ENCODE peak calls at places on chromosomes 13 and 19, in four cellular contexts. One of them, this sample, is unnamed. For H3K9me3, the result is how much of the 10 kb centered on the place peaks cover.

GRCh38 chr13:24459234-24459633 is 53.3 kb downstream of the PARP4 start:
- DNase-seq in cardiac muscle cell: no peak
- DNase-seq in heart left ventricle: no peak
- DNase-seq in Peyer's patch: no peak
- DNase-seq in this sample: no peak

GRCh38 chr13:23347601-23348000 is 85.9 kb downstream of the SACS start:
- DNase-seq in cardiac muscle cell: no peak
- DNase-seq in heart left ventricle: no peak
- DNase-seq in Peyer's patch: no peak
- DNase-seq in this sample: no peak

GRCh38 chr13:20191902-20192469 is 752 bp downstream of the GJB2 start:
- DNase-seq in cardiac muscle cell: no peak
- DNase-seq in heart left ventricle: no peak
- DNase-seq in Peyer's patch: peak
- DNase-seq in this sample: peak

GRCh38 chr19:53172892-53173291 is 14.0 kb upstream of the ZNF347 start:
- DNase-seq in cardiac muscle cell: no peak
- DNase-seq in heart left ventricle: no peak
- DNase-seq in Peyer's patch: no peak
- DNase-seq in this sample: no peak

GRCh38 chr19:11166281-11167142 is 10.9 kb upstream of the SPC24 start:
- DNase-seq in cardiac muscle cell: no peak
- DNase-seq in heart left ventricle: peak
- DNase-seq in Peyer's patch: no peak
- DNase-seq in this sample: peak

GRCh38 chr13:113207890-113208423 is 512 bp downstream of the PCID2 start:
- DNase-seq in cardiac muscle cell: peak
- DNase-seq in heart left ventricle: no peak
- DNase-seq in Peyer's patch: no peak
- DNase-seq in this sample: peak

GRCh38 chr13:28046981-28047380 is 53.4 kb downstream of the FLT3 start:
- DNase-seq in cardiac muscle cell: no peak
- DNase-seq in heart left ventricle: no peak
- DNase-seq in Peyer's patch: no peak
- DNase-seq in this sample: no peak

GRCh38 chr19:34217952-34218817 is 36.2 kb upstream of the GARRE1 start:
- DNase-seq in cardiac muscle cell: no peak
- DNase-seq in heart left ventricle: no peak
- DNase-seq in Peyer's patch: peak
- DNase-seq in this sample: no peak

GRCh38 chr13:77907653-77908341 is 10.8 kb downstream of the EDNRB start:
- DNase-seq in cardiac muscle cell: no peak
- DNase-seq in heart left ventricle: no peak
- DNase-seq in Peyer's patch: no peak
- DNase-seq in this sample: no peak

GRCh38 chr19:4916292-4917082 is 7.2 kb downstream of the UHRF1 start:
- DNase-seq in cardiac muscle cell: no peak
- DNase-seq in heart left ventricle: no peak
- DNase-seq in Peyer's patch: peak
- DNase-seq in this sample: peak

GRCh38 chr19:44850641-44851109 is 4.6 kb downstream of the NECTIN2 start:
- DNase-seq in cardiac muscle cell: no peak
- DNase-seq in heart left ventricle: peak
- DNase-seq in Peyer's patch: no peak
- DNase-seq in this sample: no peak

GRCh38 chr13:54536112-54536511 is 1507.5 kb downstream of the OLFM4 start:
- DNase-seq in cardiac muscle cell: peak
- DNase-seq in heart left ventricle: no peak
- DNase-seq in Peyer's patch: no peak
- DNase-seq in this sample: no peak

GRCh38 chr19:19074172-19074905 is 10.5 kb downstream of the SLC25A42 start:
- DNase-seq in cardiac muscle cell: no peak
- DNase-seq in heart left ventricle: no peak
- DNase-seq in Peyer's patch: no peak
- DNase-seq in this sample: no peak

GRCh38 chr13:50892162-50892944 is 17.2 kb upstream of the RNASEH2B start:
- DNase-seq in cardiac muscle cell: no peak
- DNase-seq in heart left ventricle: no peak
- DNase-seq in Peyer's patch: peak
- DNase-seq in this sample: peak

GRCh38 chr13:67554296-67554695 is 324.2 kb upstream of the PCDH9 start:
- DNase-seq in cardiac muscle cell: no peak
- DNase-seq in heart left ventricle: no peak
- DNase-seq in Peyer's patch: no peak
- DNase-seq in this sample: no peak

GRCh38 chr13:101773062-101773461 is 320.6 kb downstream of the ITGBL1 start:
- DNase-seq in cardiac muscle cell: no peak
- DNase-seq in heart left ventricle: no peak
- DNase-seq in Peyer's patch: no peak
- DNase-seq in this sample: no peak

GRCh38 chr13:113029487-113030258 is 60.7 kb downstream of the MCF2L start:
- DNase-seq in cardiac muscle cell: peak
- DNase-seq in heart left ventricle: no peak
- DNase-seq in Peyer's patch: peak
- DNase-seq in this sample: peak

GRCh38 chr19:5131866-5132561 is 163.1 kb downstream of the KDM4B start:
- DNase-seq in cardiac muscle cell: no peak
- DNase-seq in heart left ventricle: no peak
- DNase-seq in Peyer's patch: peak
- DNase-seq in this sample: no peak

GRCh38 chr13:19252381-19252780 is 70.8 kb upstream of the TUBA3C start:
- DNase-seq in cardiac muscle cell: no peak
- DNase-seq in heart left ventricle: no peak
- DNase-seq in Peyer's patch: no peak
- DNase-seq in this sample: no peak

GRCh38 chr19:29851769-29852521 is 40.2 kb downstream of the CCNE1 start:
- DNase-seq in cardiac muscle cell: no peak
- DNase-seq in heart left ventricle: no peak
- DNase-seq in Peyer's patch: no peak
- DNase-seq in this sample: no peak

GRCh38 chr13:60620611-60621395 is 223.8 kb downstream of the TDRD3 start:
- DNase-seq in cardiac muscle cell: no peak
- DNase-seq in heart left ventricle: no peak
- DNase-seq in Peyer's patch: no peak
- DNase-seq in this sample: no peak

GRCh38 chr19:347946-348861 is 3.6 kb upstream of the MIER2 start:
- DNase-seq in cardiac muscle cell: no peak
- DNase-seq in heart left ventricle: no peak
- DNase-seq in Peyer's patch: no peak
- DNase-seq in this sample: no peak

GRCh38 chr13:98909016-98909415 is 68.8 kb downstream of the DOCK9 start:
- DNase-seq in cardiac muscle cell: no peak
- DNase-seq in heart left ventricle: no peak
- DNase-seq in Peyer's patch: no peak
- DNase-seq in this sample: no peak

GRCh38 chr13:65530688-65531087 is 1699.4 kb downstream of the PCDH9 start:
- DNase-seq in cardiac muscle cell: no peak
- DNase-seq in heart left ventricle: no peak
- DNase-seq in Peyer's patch: no peak
- DNase-seq in this sample: no peak

GRCh38 chr13:41579881-41580280 is 122.5 kb downstream of the RGCC start:
- DNase-seq in cardiac muscle cell: no peak
- DNase-seq in heart left ventricle: no peak
- DNase-seq in Peyer's patch: no peak
- DNase-seq in this sample: no peak

GRCh38 chr13:42041017-42041683 is 7.3 kb upstream of the DGKH start:
- DNase-seq in cardiac muscle cell: peak
- DNase-seq in heart left ventricle: peak
- DNase-seq in Peyer's patch: peak
- DNase-seq in this sample: peak

GRCh38 chr19:6660930-6661329 is 9.0 kb downstream of the TNFSF14 start:
- DNase-seq in cardiac muscle cell: peak
- DNase-seq in heart left ventricle: no peak
- DNase-seq in Peyer's patch: no peak
- DNase-seq in this sample: no peak

GRCh38 chr13:113620036-113620435 is 35.5 kb downstream of the TFDP1 start:
- DNase-seq in cardiac muscle cell: no peak
- DNase-seq in heart left ventricle: no peak
- DNase-seq in Peyer's patch: no peak
- DNase-seq in this sample: peak

GRCh38 chr13:102312841-102313240 is 89.0 kb downstream of the FGF14 start:
- DNase-seq in cardiac muscle cell: no peak
- DNase-seq in heart left ventricle: no peak
- DNase-seq in Peyer's patch: no peak
- DNase-seq in this sample: no peak

GRCh38 chr19:40444181-40445005 is at the start of gene SERTAD3:
- DNase-seq in cardiac muscle cell: peak
- DNase-seq in heart left ventricle: peak
- DNase-seq in Peyer's patch: peak
- DNase-seq in this sample: peak

GRCh38 chr19:49889687-49890348 is 6.9 kb downstream of the IL4I1 start:
- DNase-seq in cardiac muscle cell: peak
- DNase-seq in heart left ventricle: peak
- DNase-seq in Peyer's patch: peak
- DNase-seq in this sample: peak

GRCh38 chr13:67267136-67267535 is 37.0 kb upstream of the PCDH9 start:
- DNase-seq in cardiac muscle cell: no peak
- DNase-seq in heart left ventricle: no peak
- DNase-seq in Peyer's patch: no peak
- DNase-seq in this sample: no peak

GRCh38 chr13:51267581-51267980 is 45.4 kb downstream of the FAM124A start:
- DNase-seq in cardiac muscle cell: peak
- DNase-seq in heart left ventricle: no peak
- DNase-seq in Peyer's patch: no peak
- DNase-seq in this sample: no peak

GRCh38 chr13:108919036-108919907 is 289.9 kb downstream of the MYO16 start:
- DNase-seq in cardiac muscle cell: no peak
- DNase-seq in heart left ventricle: no peak
- DNase-seq in Peyer's patch: no peak
- DNase-seq in this sample: no peak

DNA sequence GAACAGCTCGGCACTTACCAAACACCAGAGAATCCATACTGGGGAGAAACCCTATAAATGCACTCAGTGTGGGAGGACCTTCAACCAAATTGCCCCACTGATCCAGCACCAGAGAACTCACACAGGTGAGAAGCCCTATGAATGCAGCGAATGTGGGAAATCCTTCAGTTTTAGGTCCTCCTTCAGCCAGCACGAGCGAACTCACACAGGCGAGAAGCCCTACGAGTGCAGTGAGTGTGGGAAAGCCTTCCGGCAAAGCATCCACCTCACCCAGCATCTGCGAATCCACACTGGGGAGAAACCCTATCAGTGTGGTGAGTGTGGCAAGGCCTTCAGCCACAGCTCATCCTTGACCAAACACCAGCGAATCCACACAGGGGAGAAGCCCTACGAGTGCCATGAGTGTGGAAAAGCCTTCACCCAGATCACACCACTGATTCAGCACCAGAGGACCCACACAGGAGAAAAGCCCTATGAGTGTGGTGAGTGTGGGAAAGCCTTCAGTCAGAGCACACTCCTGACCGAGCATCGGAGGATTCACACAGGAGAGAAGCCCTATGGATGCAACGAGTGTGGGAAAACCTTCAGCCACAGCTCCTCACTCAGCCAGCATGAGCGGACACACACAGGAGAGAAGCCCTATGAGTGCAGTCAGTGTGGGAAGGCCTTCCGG is 8.3 kb downstream of the ZNF135 start:
- DNase-seq in cardiac muscle cell: no peak
- DNase-seq in heart left ventricle: no peak
- DNase-seq in Peyer's patch: no peak
- DNase-seq in this sample: no peak
- H3K9me3 ChIP-seq in cardiac muscle cell: under half
- H3K9me3 ChIP-seq in heart left ventricle: under half
- H3K9me3 ChIP-seq in Peyer's patch: under half
- H3K9me3 ChIP-seq in this sample: half or more

DNA sequence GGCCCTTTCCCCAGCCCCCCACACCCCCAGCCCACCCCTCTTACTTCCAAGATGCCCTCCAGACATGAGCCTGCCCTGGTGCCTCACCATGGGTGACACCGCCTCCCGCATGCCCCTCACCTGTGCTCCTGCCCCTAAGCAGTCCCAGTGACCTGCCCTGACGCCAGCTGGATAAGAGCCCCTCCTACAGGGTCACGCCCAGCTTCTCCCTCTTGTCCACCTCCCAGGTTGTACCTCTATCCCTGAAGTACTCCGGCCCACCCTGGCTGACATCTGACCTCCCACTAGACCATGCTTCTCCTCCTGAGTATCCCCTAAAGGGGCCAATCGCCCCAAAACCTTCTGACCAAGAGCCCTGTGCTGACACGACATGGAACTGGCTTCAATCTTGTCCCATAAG is 51.3 kb downstream of the COLGALT1 start:
- DNase-seq in cardiac muscle cell: no peak
- DNase-seq in heart left ventricle: no peak
- DNase-seq in Peyer's patch: no peak
- DNase-seq in this sample: no peak
- H3K9me3 ChIP-seq in cardiac muscle cell: under half
- H3K9me3 ChIP-seq in heart left ventricle: under half
- H3K9me3 ChIP-seq in Peyer's patch: under half
- H3K9me3 ChIP-seq in this sample: under half

GRCh38 chr13:48233097-48233885 is at the start of gene ITM2B:
- DNase-seq in cardiac muscle cell: peak
- DNase-seq in heart left ventricle: peak
- DNase-seq in Peyer's patch: peak
- DNase-seq in this sample: peak

GRCh38 chr13:48235100-48235813 is 2.3 kb downstream of the ITM2B start:
- DNase-seq in cardiac muscle cell: peak
- DNase-seq in heart left ventricle: peak
- DNase-seq in Peyer's patch: peak
- DNase-seq in this sample: no peak

GRCh38 chr13:48232420-48233096 is 448 bp upstream of the ITM2B start:
- DNase-seq in cardiac muscle cell: no peak
- DNase-seq in heart left ventricle: no peak
- DNase-seq in Peyer's patch: peak
- DNase-seq in this sample: no peak

GRCh38 chr13:48234652-48235099 is 1.7 kb downstream of the ITM2B start:
- DNase-seq in cardiac muscle cell: no peak
- DNase-seq in heart left ventricle: no peak
- DNase-seq in Peyer's patch: no peak
- DNase-seq in this sample: no peak

DNA sequence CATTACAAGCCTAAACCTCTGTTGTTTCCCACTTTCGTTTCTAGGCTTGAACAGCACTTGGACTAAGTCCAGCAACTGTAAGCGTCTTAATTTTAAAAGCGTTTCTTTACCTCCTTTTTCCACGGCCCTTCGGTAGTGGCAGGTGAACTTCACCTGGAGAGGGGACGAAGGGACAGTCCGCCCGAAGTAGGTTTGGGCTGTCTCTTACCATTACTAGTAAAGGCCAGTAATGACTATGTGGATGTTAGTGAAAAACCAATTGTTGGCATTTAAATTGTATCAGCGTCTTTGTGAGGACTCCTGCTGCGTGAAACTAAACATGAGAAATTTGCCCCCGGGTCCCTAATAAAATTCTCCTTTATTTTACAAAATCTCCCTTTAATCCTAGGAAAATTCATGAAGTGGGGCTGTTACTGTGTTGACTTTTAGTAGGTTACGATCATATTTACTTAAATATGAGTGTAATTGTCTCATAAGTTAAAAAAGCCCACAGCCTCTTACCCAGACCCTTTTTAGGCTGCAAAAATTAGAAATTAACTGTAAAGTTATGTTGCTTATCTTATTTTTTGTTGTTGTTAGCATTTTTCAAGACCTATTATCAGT is 981 bp downstream of the ITM2B start:
- DNase-seq in cardiac muscle cell: no peak
- DNase-seq in heart left ventricle: no peak
- DNase-seq in Peyer's patch: no peak
- DNase-seq in this sample: no peak
- H3K9me3 ChIP-seq in cardiac muscle cell: under half
- H3K9me3 ChIP-seq in heart left ventricle: under half
- H3K9me3 ChIP-seq in Peyer's patch: under half
- H3K9me3 ChIP-seq in this sample: under half

GRCh38 chr19:9348253-9348652 is 14.6 kb upstream of the ZNF177 start:
- DNase-seq in cardiac muscle cell: no peak
- DNase-seq in heart left ventricle: no peak
- DNase-seq in Peyer's patch: no peak
- DNase-seq in this sample: no peak
- H3K9me3 ChIP-seq in cardiac muscle cell: under half
- H3K9me3 ChIP-seq in heart left ventricle: under half
- H3K9me3 ChIP-seq in Peyer's patch: under half
- H3K9me3 ChIP-seq in this sample: half or more

This sample was measured in mucosa of descending colon.